ENCODE peak calls at places on chromosomes 4 and X, in four cellular contexts. Z, E, V and U are unnamed samples.

GRCh38 chr4:40311811-40312346 is 23.3 kb upstream of the CHRNA9 start:
- DNase-seq in V (no peak), Z (no peak), E (peak; percentile 60), U (no peak)

GRCh38 chrX:106964290-106964689 is 35.7 kb downstream of the MORC4 start:
- DNase-seq in V (no peak), E (no peak), Z (no peak), U (no peak)

GRCh38 chrX:23228950-23229448 is 105.7 kb upstream of the PTCHD1 start:
- DNase-seq in E (no peak), V (peak; percentile 0), Z (peak; percentile 3), U (no peak)

GRCh38 chrX:40871385-40872082 is 136.2 kb upstream of the MED14 start:
- DNase-seq in V (no peak), E (peak; percentile 19), Z (peak; percentile 6), U (no peak)

GRCh38 chrX:151458824-151459223 is 61.8 kb downstream of the VMA21 start:
- DNase-seq in E (no peak), Z (no peak), V (no peak), U (no peak)

GRCh38 chr4:57265831-57266582 is 155.8 kb upstream of the IGFBP7 start:
- DNase-seq in V (peak; percentile 57), E (no peak), Z (peak; percentile 6), U (no peak)

GRCh38 chr4:38466401-38466800 is 197.6 kb upstream of the KLF3 start:
- DNase-seq in E (no peak), V (no peak), Z (no peak), U (no peak)

GRCh38 chrX:43345166-43345565 is 310.9 kb upstream of the MAOA start:
- DNase-seq in V (no peak), Z (no peak), E (no peak), U (no peak)

GRCh38 chrX:88424071-88424470 is 323.0 kb upstream of the CPXCR1 start:
- DNase-seq in E (no peak), Z (no peak), V (no peak), U (no peak)

GRCh38 chrX:114924423-114924822 is 93.0 kb downstream of the IL13RA2 start:
- DNase-seq in V (no peak), Z (no peak), E (no peak), U (no peak)

GRCh38 chr4:65502151-65502691 is 168.1 kb downstream of the EPHA5 start:
- DNase-seq in V (no peak), E (no peak), Z (no peak), U (no peak)

GRCh38 chr4:184097240-184097619 is 120.4 kb downstream of the ENPP6 start:
- DNase-seq in Z (peak; percentile 50), E (peak; percentile 54), V (peak; percentile 50), U (no peak)

GRCh38 chr4:40736910-40737309 is 12.8 kb upstream of the NSUN7 start:
- DNase-seq in Z (no peak), E (no peak), V (peak; percentile 73), U (no peak)

GRCh38 chr4:71184195-71184781 is 154.5 kb upstream of the SLC4A4 start:
- DNase-seq in Z (peak; percentile 25), E (peak; percentile 74), V (no peak), U (no peak)

GRCh38 chrX:48461830-48462229 is 8.2 kb downstream of the SLC38A5 start:
- DNase-seq in E (no peak), Z (no peak), V (no peak), U (no peak)

GRCh38 chrX:119880552-119881437 is 9.2 kb downstream of the NDUFA1 start:
- DNase-seq in E (peak; percentile 56), Z (peak; percentile 3), V (peak; percentile 11), U (no peak)

GRCh38 chr4:5863461-5864113 is 29.3 kb downstream of the CRMP1 start:
- DNase-seq in V (no peak), E (peak; percentile 66), Z (no peak), U (no peak)

GRCh38 chrX:17046478-17047097 is 100.1 kb downstream of the REPS2 start:
- DNase-seq in Z (peak; percentile 53), V (peak; percentile 70), E (peak; percentile 43), U (no peak)